ENCODE peak calls at places on chromosomes 11 and 22, in six cellular contexts. X, J, Q, E, I and N are unnamed samples.
A peak's percentile ranks its signal among the peaks of the same experiment; 100 is the strongest.

GRCh38 chr11:77418155-77418980 is 55.5 kb downstream of the PAK1 start:
- DNase-seq in Q (no peak), J (no peak), I (no peak), X (no peak), E (no peak), N (no peak)

GRCh38 chr11:126918556-126918955 is 82.0 kb downstream of the KIRREL3 start:
- DNase-seq in X (no peak), Q (no peak), I (no peak), E (no peak), J (peak; percentile 39), N (no peak)

GRCh38 chr11:130449996-130450419 is 1.6 kb downstream of the ADAMTS15 start:
- DNase-seq in E (no peak), Q (no peak), X (peak; percentile 97), I (no peak), J (no peak), N (peak; percentile 87)

GRCh38 chr11:78228467-78228866 is 39.7 kb downstream of the USP35 start:
- DNase-seq in I (peak; percentile 45), E (peak; percentile 82), X (peak; percentile 72), J (peak; percentile 66), Q (peak; percentile 15), N (no peak)

GRCh38 chr11:126268361-126268707 is 361 bp downstream of the SRPRA start:
- DNase-seq in E (no peak), X (no peak), Q (no peak), J (peak; percentile 62), I (no peak), N (peak; percentile 93)

GRCh38 chr11:76615950-76616349 is 54.6 kb downstream of the LRRC32 start:
- DNase-seq in I (no peak), J (peak; percentile 57), Q (no peak), X (peak; percentile 33), E (peak; percentile 88), N (peak; percentile 97)

GRCh38 chr11:112523477-112523876 is 262.8 kb upstream of the PLET1 start:
- DNase-seq in I (no peak), E (no peak), J (peak; percentile 59), X (peak; percentile 58), Q (no peak), N (no peak)

GRCh38 chr11:120925944-120926343 is 98.0 kb upstream of the TBCEL start:
- DNase-seq in X (no peak), I (no peak), E (no peak), J (no peak), Q (no peak), N (no peak)

GRCh38 chr11:1878134-1879031 is 13.3 kb downstream of the PRR33 start:
- DNase-seq in J (no peak), Q (no peak), X (no peak), E (no peak), I (no peak), N (peak; percentile 85)

GRCh38 chr22:22048981-22049531 is 66.5 kb upstream of the TOP3B start:
- DNase-seq in I (no peak), X (no peak), J (no peak), E (no peak), Q (no peak), N (no peak)

GRCh38 chr22:39662677-39663034 is 92.1 kb downstream of the CACNA1I start:
- DNase-seq in E (no peak), J (no peak), Q (no peak), X (no peak), I (no peak), N (no peak)

GRCh38 chr11:64743591-64744543 is at the start of gene RASGRP2:
- DNase-seq in X (peak; percentile 95), Q (no peak), J (peak; percentile 51), I (peak; percentile 75), E (peak; percentile 30), N (peak; percentile 95)

GRCh38 chr11:2290351-2290841 is 11.3 kb downstream of the C11orf21 start:
- DNase-seq in I (no peak), Q (no peak), J (no peak), E (no peak), X (peak; percentile 47), N (peak; percentile 78)

GRCh38 chr11:1087961-1088926 is 13.6 kb downstream of the MUC2 start:
- DNase-seq in I (no peak), E (no peak), Q (no peak), X (peak; percentile 71), J (no peak), N (peak; percentile 77)

GRCh38 chr11:131770801-131771200 is 400.4 kb downstream of the NTM start:
- DNase-seq in J (peak; percentile 80), E (no peak), X (no peak), Q (no peak), I (no peak), N (no peak)

GRCh38 chr22:20299736-20300136 is 20.1 kb downstream of the DGCR6L start:
- DNase-seq in J (peak; percentile 57), X (no peak), Q (no peak), I (no peak), E (peak; percentile 45), N (no peak)

GRCh38 chr22:36192601-36193000 is 9.0 kb downstream of the APOL4 start:
- DNase-seq in I (no peak), E (peak; percentile 19), Q (no peak), J (no peak), X (no peak), N (no peak)

GRCh38 chr22:17842386-17842785 is 68.1 kb upstream of the BID start:
- DNase-seq in J (no peak), Q (no peak), I (no peak), X (no peak), E (no peak), N (no peak)

GRCh38 chr11:46446343-46446751 is 54.8 kb upstream of the CHRM4 start:
- DNase-seq in I (no peak), X (no peak), E (peak; percentile 37), J (peak; percentile 22), Q (no peak), N (peak; percentile 14)

GRCh38 chr11:65436412-65437032 is 13.9 kb downstream of the NEAT1 start:
- DNase-seq in Q (no peak), J (peak; percentile 59), E (peak; percentile 37), X (no peak), I (no peak), N (no peak)

GRCh38 chr22:28969401-28970168 is 86.2 kb downstream of the ZNRF3 start:
- DNase-seq in J (no peak), I (no peak), X (no peak), Q (no peak), E (no peak), N (no peak)

GRCh38 chr11:120622189-120622912 is 110.8 kb downstream of the GRIK4 start:
- DNase-seq in I (no peak), X (no peak), Q (no peak), J (no peak), E (no peak), N (no peak)

GRCh38 chr11:14894657-14895598 is 2.9 kb upstream of the CYP2R1 start:
- DNase-seq in E (peak; percentile 11), Q (no peak), J (peak; percentile 48), X (no peak), I (no peak), N (peak; percentile 36)

GRCh38 chr11:32255876-32256275 is 165.0 kb downstream of the RCN1 start:
- DNase-seq in J (no peak), E (no peak), Q (no peak), I (no peak), X (no peak), N (no peak)

GRCh38 chr11:8707541-8708270 is 25.1 kb downstream of the RPL27A start:
- DNase-seq in Q (no peak), X (peak; percentile 40), J (no peak), I (no peak), E (no peak), N (peak; percentile 69)

GRCh38 chr11:8701891-8702597 is 19.5 kb downstream of the RPL27A start:
- DNase-seq in E (no peak), Q (no peak), X (no peak), J (no peak), I (no peak), N (peak; percentile 58)

GRCh38 chr11:8706673-8707432 is 24.3 kb downstream of the RPL27A start:
- DNase-seq in J (no peak), E (no peak), X (peak; percentile 40), I (no peak), Q (no peak), N (peak; percentile 42)

GRCh38 chr11:8702598-8702915 is 20.0 kb downstream of the RPL27A start:
- DNase-seq in E (no peak), I (no peak), Q (no peak), J (no peak), X (no peak), N (no peak)

GRCh38 chr11:8705171-8705570 is 22.6 kb downstream of the RPL27A start:
- DNase-seq in I (no peak), X (no peak), E (no peak), Q (no peak), J (no peak), N (no peak)
- H3K27ac ChIP-seq in I (no peak overlapping the region), X (no peak overlapping the region), E (no peak overlapping the region), Q (no peak overlapping the region), J (no peak overlapping the region), N (no peak overlapping the region)

GRCh38 chr22:49963647-49964026 is 3.1 kb downstream of the PIM3 start:
- DNase-seq in J (no peak), E (no peak), X (no peak), Q (no peak), I (no peak), N (peak; percentile 74)
- H3K4me3 ChIP-seq in J (no peak overlapping the region), E (peak overlapping the region; percentile 80), X (no peak overlapping the region), Q (peak overlapping the region; percentile 82), I (peak overlapping the region; percentile 97), N (no peak overlapping the region)

GRCh38 chr11:48000432-48000831 is 20.1 kb downstream of the PTPRJ start:
- DNase-seq in Q (no peak), J (no peak), I (no peak), X (no peak), E (no peak), N (no peak)

GRCh38 chr11:47998345-47998732 is 18.0 kb downstream of the PTPRJ start:
- DNase-seq in I (no peak), E (no peak), J (no peak), X (no peak), Q (no peak), N (no peak)

GRCh38 chr11:48001438-48002021 is 21.2 kb downstream of the PTPRJ start:
- DNase-seq in X (no peak), J (peak; percentile 73), I (no peak), Q (peak; percentile 63), E (peak; percentile 25), N (peak; percentile 94)

GRCh38 chr11:47997063-47998053 is 17.0 kb downstream of the PTPRJ start:
- DNase-seq in I (no peak), Q (no peak), X (no peak), E (no peak), J (no peak), N (no peak)

GRCh38 chr11:47998733-47999359 is 18.5 kb downstream of the PTPRJ start:
- DNase-seq in X (no peak), I (no peak), E (no peak), J (no peak), Q (no peak), N (no peak)
- H3K27ac ChIP-seq in X (no peak overlapping the region), I (no peak overlapping the region), E (no peak overlapping the region), J (no peak overlapping the region), Q (no peak overlapping the region), N (no peak overlapping the region)

DNA sequence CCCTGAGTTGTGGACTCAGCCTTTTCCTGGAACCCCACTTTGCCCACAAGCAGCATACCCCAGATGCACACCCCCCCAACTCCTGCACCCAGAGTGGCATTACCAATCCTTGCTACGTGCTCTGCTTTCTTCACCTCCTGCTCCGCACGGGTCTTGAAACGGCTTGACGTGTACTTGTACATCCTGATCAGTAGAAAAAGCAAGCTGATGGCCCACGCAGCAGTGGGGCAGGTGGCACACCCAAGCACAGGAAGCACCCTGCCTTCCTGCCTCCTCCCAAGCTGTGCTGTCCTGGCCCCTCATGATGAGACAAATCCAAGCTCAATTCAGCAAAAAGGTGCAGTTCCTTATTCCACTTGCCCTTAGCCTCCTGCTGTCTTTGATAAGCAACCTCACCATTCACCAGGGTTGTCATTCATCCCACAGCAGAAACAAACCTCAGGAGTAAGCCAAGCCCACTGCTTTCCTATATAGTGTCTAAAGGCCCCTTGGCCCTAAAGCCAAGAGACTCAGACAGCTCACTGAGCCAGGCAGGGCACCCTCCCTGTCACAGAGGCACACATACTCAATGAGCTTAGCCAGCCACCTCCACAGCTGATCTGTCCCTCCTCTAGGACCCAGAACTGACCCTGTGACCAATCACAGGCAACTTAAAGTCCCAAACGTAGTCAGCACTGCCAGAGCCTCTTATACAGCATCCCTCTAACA is 27.8 kb downstream of the MORC2 start:
- DNase-seq in X (no peak), Q (no peak), J (no peak), I (no peak), E (no peak), N (no peak)
- H3K4me3 ChIP-seq in X (no peak overlapping the region), Q (no peak overlapping the region), J (no peak overlapping the region), I (no peak overlapping the region), E (no peak overlapping the region), N (no peak overlapping the region)